ENCODE peak calls at places on chromosomes 1 and 21, in five cellular contexts. E is astrocyte of the spinal cord, L is WTC11, A is IMR-90, U is K562. C is an unnamed sample.

GRCh38 chr1:201708085-201708512 is 120.9 kb upstream of the IPO9 start:
- DNase-seq in U (no peak), A (peak; percentile 83), E (peak; percentile 77), L (no peak), C (no peak)

GRCh38 chr1:201016211-201016651 is 7.3 kb downstream of the KIF21B start:
- DNase-seq in A (peak; percentile 34), U (peak; percentile 59), E (peak; percentile 26), L (no peak), C (no peak)

GRCh38 chr1:11143907-11144306 is 44.2 kb upstream of the EXOSC10 start:
- DNase-seq in L (no peak), A (no peak), U (no peak), E (no peak), C (no peak)

GRCh38 chr1:199608414-199608813 is 419.1 kb upstream of the NR5A2 start:
- DNase-seq in U (no peak), E (no peak), A (no peak), L (no peak), C (no peak)

GRCh38 chr1:224700915-224701531 is 84.9 kb downstream of the CNIH3 start:
- DNase-seq in E (no peak), L (peak; percentile 73), U (peak; percentile 72), A (peak; percentile 7), C (no peak)

GRCh38 chr21:36541721-36542139 is 61.8 kb upstream of the CLDN14 start:
- DNase-seq in L (no peak), A (no peak), E (no peak), U (no peak), C (no peak)

GRCh38 chr1:160309183-160309535 is 24.2 kb upstream of the PEX19 start:
- DNase-seq in A (peak; percentile 59), U (no peak), L (no peak), E (peak; percentile 25), C (no peak)

GRCh38 chr1:20472860-20473711 is 12.9 kb downstream of the CAMK2N1 start:
- DNase-seq in E (peak; percentile 28), U (peak; percentile 89), L (peak; percentile 87), A (peak; percentile 49), C (no peak)

GRCh38 chr1:238562376-238562775 is 671.7 kb upstream of the ZP4 start:
- DNase-seq in E (peak; percentile 38), A (peak; percentile 38), U (no peak), L (no peak), C (no peak)

GRCh38 chr1:212974735-212975606 is 24.6 kb downstream of the VASH2 start:
- DNase-seq in E (no peak), A (no peak), U (no peak), L (no peak), C (no peak)

GRCh38 chr1:223846668-223847007 is 891 bp upstream of the TP53BP2 start:
- DNase-seq in E (no peak), L (no peak), A (no peak), U (no peak), C (no peak)

GRCh38 chr1:177780096-177780700 is 189.7 kb downstream of the SEC16B start:
- DNase-seq in U (no peak), L (no peak), E (peak; percentile 66), A (peak; percentile 57), C (peak; percentile 30)

GRCh38 chr21:27803571-27803970 is 836.7 kb upstream of the ADAMTS5 start:
- DNase-seq in L (no peak), E (no peak), U (no peak), A (peak; percentile 44), C (no peak)

GRCh38 chr21:31446206-31446900 is 102.3 kb upstream of the TIAM1 start:
- DNase-seq in U (no peak), E (no peak), A (no peak), L (no peak), C (no peak)

GRCh38 chr1:14777516-14778506 is 179.3 kb downstream of the KAZN start:
- DNase-seq in L (no peak), A (no peak), U (peak; percentile 53), E (no peak), C (no peak)

GRCh38 chr1:14780271-14780670 is 181.8 kb downstream of the KAZN start:
- DNase-seq in A (no peak), E (no peak), L (no peak), U (peak; percentile 61), C (no peak)

GRCh38 chr1:14781811-14782210 is 183.3 kb downstream of the KAZN start:
- DNase-seq in L (no peak), A (no peak), U (no peak), E (no peak), C (no peak)

GRCh38 chr1:14775434-14775833 is 176.9 kb downstream of the KAZN start:
- DNase-seq in E (no peak), L (no peak), A (no peak), U (no peak), C (no peak)

GRCh38 chr1:14778882-14779594 is 180.6 kb downstream of the KAZN start:
- DNase-seq in A (peak; percentile 15), L (peak; percentile 85), U (peak; percentile 78), E (no peak), C (no peak)
- TF ChIP-seq CTCF in A (peak; percentile 60), L (peak; percentile 83), U (peak; percentile 86), E (peak; percentile 79), C (peak; percentile 48)

GRCh38 chr1:182061597-182061996 is at the start of gene ZNF648:
- DNase-seq in A (no peak), L (no peak), U (no peak), E (no peak), C (no peak)
- TF ChIP-seq CTCF in A (no peak), L (no peak), U (no peak), E (no peak), C (no peak)

GRCh38 chr1:107785506-107786213 is 179.3 kb downstream of the VAV3 start:
- DNase-seq in U (no peak), A (no peak), L (no peak), E (no peak), C (no peak)
- TF ChIP-seq CTCF in U (no peak), A (no peak), L (no peak), E (no peak), C (no peak)

DNA sequence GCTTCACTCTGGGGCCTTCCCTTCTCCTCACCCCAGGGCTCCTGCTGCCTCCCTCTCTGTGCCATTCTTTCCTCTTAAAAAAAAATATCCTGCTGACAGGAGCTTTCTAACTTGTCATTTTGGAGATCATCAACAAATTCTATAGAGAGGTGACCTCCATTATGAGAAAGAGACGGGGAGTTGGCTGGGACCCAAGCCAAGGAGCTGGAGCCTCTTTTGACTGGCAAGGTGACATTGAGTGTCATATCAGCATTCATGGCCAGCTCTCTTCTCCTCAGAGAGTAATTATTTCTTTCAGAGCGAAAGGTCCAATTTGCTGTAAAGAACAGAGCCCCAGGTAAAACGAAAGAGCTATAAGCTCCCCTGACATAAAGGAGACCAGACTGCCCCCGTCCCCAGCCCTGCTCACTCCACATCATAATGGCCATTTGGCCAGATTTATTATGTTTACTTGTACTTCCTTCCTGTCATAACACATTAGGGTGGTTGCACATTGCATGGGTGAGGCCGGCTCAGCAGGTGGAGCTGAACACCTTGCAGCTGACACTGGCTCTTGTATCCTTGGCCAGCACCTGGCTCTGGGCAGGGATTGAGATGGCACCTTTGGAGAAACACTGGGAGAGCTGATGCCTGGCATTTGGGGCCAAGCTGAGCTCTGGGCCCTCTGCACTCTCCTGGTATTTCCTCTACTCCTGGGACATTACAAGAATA is 404.0 kb upstream of the VAMP3 start:
- DNase-seq in E (no peak), A (no peak), L (no peak), U (no peak), C (no peak)
- TF ChIP-seq CTCF in E (no peak), A (no peak), L (no peak), U (no peak), C (no peak)

GRCh38 chr1:219834247-219834917 is 94.0 kb downstream of the SLC30A10 start:
- DNase-seq in U (no peak), E (no peak), A (no peak), L (peak; percentile 31), C (no peak)

GRCh38 chr1:219833214-219833816 is 95.0 kb downstream of the SLC30A10 start:
- DNase-seq in A (no peak), U (no peak), L (no peak), E (no peak), C (no peak)

GRCh38 chr1:219837994-219838294 is 90.4 kb downstream of the SLC30A10 start:
- DNase-seq in A (no peak), E (no peak), L (no peak), U (no peak), C (no peak)

DNA sequence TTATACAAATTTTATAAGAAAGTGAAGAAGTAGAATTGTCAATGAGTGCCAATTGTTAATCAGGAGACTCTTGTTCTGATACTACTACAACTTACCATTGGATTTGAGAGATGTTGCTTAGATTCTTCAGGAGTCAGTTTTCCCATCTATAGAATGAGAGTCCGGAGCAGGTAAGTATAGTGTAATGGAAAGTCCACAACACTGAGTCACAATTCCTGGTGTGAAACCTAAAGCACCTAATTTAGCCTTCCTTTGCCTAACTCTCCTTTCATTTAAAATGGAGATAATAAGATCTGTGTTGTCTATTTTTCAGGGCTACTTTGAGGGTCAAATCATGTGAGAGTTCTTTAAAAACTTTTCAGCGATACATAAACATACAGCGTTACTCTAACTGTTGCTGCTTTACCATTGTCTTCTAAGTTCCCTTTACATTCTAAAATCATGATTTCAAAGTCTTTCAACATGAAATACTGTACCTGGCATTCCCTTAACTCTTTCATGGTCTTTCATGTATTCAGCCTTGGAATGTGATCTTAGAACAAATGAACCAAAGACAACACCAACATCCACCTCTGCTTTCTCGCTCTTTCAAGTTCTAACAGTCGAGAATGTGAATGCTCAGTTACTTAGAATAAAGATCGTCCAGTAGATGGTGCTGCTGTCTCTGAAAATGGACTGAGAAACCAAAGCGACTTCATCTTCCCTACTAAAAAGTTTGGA is 90.9 kb downstream of the SLC30A10 start:
- DNase-seq in U (peak; percentile 57), E (peak; percentile 70), A (peak; percentile 54), L (no peak), C (no peak)
- TF ChIP-seq CTCF in U (peak; percentile 69), E (peak; percentile 64), A (peak; percentile 51), L (no peak), C (peak; percentile 60)

C was measured in tibial nerve.